ENCODE peak calls at places on chromosomes 5 and 9, in four cellular contexts. Q is AG09319, B is uterus, M is progenitor cell of endocrine pancreas. K is an unnamed sample.

GRCh38 chr9:96388144-96388543 is 4.6 kb upstream of the SLC35D2 start:
- DNase-seq in Q (no peak), B (no peak), M (no peak), K (no peak)

GRCh38 chr9:100590481-100590880 is 12.6 kb downstream of the CAVIN4 start:
- DNase-seq in M (no peak), Q (no peak), B (no peak), K (no peak)

GRCh38 chr9:37621299-37621934 is 29.0 kb upstream of the TOMM5 start:
- DNase-seq in Q (no peak), M (no peak), B (no peak), K (peak; percentile 37)

GRCh38 chr9:89497181-89497963 is 541 bp downstream of the SEMA4D start:
- DNase-seq in M (no peak), B (no peak), Q (no peak), K (peak; percentile 30)

GRCh38 chr5:141945511-141946024 is 12.4 kb downstream of the PCDH12 start:
- DNase-seq in Q (no peak), B (no peak), M (no peak), K (peak; percentile 26)

GRCh38 chr9:126894052-126894603 is 20.5 kb upstream of the RALGPS1 start:
- DNase-seq in B (no peak), M (no peak), Q (no peak), K (no peak)

GRCh38 chr5:56527174-56527573 is 288.2 kb upstream of the MAP3K1 start:
- DNase-seq in M (no peak), B (no peak), Q (no peak), K (no peak)

GRCh38 chr9:134056483-134057310 is 11.1 kb downstream of the BRD3 start:
- DNase-seq in Q (no peak), B (peak; percentile 11), M (no peak), K (peak; percentile 22)

GRCh38 chr5:171419663-171420428 is 399 bp downstream of the FGF18 start:
- DNase-seq in M (no peak), B (no peak), Q (no peak), K (peak; percentile 71)

GRCh38 chr5:123262275-123262823 is 160.9 kb downstream of the CEP120 start:
- DNase-seq in M (no peak), B (peak; percentile 17), Q (no peak), K (no peak)

GRCh38 chr5:31104775-31105174 is 88.7 kb upstream of the CDH6 start:
- DNase-seq in B (no peak), M (no peak), Q (no peak), K (no peak)

GRCh38 chr5:127306647-127307046 is 16.1 kb downstream of the MEGF10 start:
- DNase-seq in M (no peak), B (no peak), Q (no peak), K (no peak)

GRCh38 chr5:3380689-3381088 is 214.9 kb upstream of the IRX1 start:
- DNase-seq in Q (no peak), B (no peak), M (no peak), K (no peak)

GRCh38 chr5:125311743-125312142 is 565.3 kb upstream of the ZNF608 start:
- DNase-seq in Q (peak; percentile 38), B (no peak), M (no peak), K (no peak)

GRCh38 chr9:137229903-137230719 is 590 bp upstream of the SLC34A3 start:
- DNase-seq in Q (no peak), M (no peak), B (no peak), K (no peak)

GRCh38 chr9:121622842-121623203 is 28.6 kb upstream of the DAB2IP start:
- DNase-seq in B (no peak), M (no peak), Q (no peak), K (no peak)

GRCh38 chr9:93295031-93295430 is 111.1 kb downstream of the WNK2 start:
- DNase-seq in M (no peak), B (peak; percentile 56), Q (no peak), K (no peak)

GRCh38 chr5:132459031-132459982 is 31.3 kb downstream of the IRF1 start:
- DNase-seq in B (no peak), Q (no peak), M (no peak), K (peak; percentile 60)

GRCh38 chr5:95826949-95827595 is 4.5 kb upstream of the GLRX start:
- DNase-seq in B (no peak), Q (no peak), M (no peak), K (no peak)

GRCh38 chr5:81854485-81854884 is 103.6 kb upstream of the SSBP2 start:
- DNase-seq in Q (no peak), B (no peak), M (no peak), K (no peak)

GRCh38 chr9:128554155-128554862 is 1.9 kb downstream of the SPTAN1 start:
- DNase-seq in M (no peak), B (peak; percentile 76), Q (peak; percentile 60), K (no peak)

GRCh38 chr9:86096382-86096781 is 3.0 kb downstream of the GOLM1 start:
- DNase-seq in Q (no peak), B (no peak), M (no peak), K (no peak)

GRCh38 chr5:61768692-61769281 is 436.7 kb downstream of the ZSWIM6 start:
- DNase-seq in Q (no peak), M (peak; percentile 20), B (no peak), K (no peak)
- TF ChIP-seq CTCF in Q (peak; percentile 44), M (peak; percentile 85), B (no peak), K (peak; percentile 47)

GRCh38 chr9:82466616-82467251 is 478.2 kb downstream of the SPATA31D1 start:
- DNase-seq in B (no peak), Q (no peak), M (peak; percentile 11), K (peak; percentile 75)
- TF ChIP-seq CTCF in B (no peak), Q (peak; percentile 66), M (peak; percentile 59), K (peak; percentile 63)

DNA sequence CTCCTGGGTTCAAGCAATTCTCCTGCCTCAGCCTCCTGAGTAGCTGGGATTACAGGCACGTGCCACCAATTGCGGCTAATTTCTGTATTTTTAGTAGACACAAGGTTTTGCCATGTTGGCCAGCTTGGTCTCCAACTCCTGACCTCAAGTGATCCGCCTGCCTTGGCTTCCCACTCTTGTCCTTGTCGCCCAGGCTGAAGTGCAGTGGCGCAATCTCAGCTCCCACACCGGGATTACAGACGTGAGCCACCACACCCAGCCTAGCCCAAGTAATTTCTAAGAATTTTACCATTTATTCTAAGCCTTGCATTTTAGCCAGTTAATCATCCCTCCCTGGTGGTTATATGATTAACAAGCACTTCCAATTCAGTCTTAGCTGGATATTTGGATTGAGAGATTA is 11.0 kb downstream of the NAIP start:
- DNase-seq in M (no peak), B (no peak), Q (no peak), K (no peak)
- TF ChIP-seq CTCF in M (no peak), B (no peak), Q (no peak), K (no peak)

DNA sequence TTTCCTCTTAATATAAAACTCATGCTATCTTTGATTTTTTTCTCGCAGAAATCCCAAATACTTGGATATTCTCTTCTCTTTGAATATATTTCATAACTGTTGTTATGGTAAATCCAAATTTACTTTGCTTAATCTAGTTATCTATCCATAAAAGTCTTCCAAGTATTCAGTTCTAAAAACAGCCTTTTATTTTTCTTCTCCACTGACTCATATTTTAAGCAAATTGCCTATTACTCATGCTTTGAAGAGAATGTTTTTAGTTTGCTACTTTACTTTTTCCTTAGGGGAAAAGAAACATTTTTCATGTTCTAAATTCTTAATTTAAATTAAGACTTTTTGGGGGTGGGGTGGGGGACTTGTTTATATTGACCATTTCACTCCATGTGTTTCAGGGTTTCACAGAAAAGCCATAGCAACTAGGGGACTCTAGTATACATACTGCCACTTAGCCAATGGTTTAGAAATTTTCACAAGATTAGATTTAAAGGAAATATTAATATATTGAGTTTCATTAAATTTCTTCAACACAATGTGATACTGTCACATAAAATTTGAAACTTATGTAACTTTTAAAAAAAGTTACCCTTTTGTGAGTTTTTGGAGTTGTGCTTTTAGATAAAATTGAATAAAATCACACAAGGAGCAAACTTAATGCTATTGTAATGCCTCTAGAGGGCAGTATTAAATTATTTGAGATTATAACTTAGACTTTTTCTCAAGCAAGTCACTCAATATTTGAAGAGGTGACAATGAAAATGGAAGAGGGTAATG is 545.8 kb upstream of the ARRDC3 start:
- DNase-seq in Q (no peak), M (no peak), B (no peak), K (no peak)
- TF ChIP-seq CTCF in Q (peak; percentile 48), M (peak; percentile 71), B (peak; percentile 27), K (peak; percentile 73)

DNA sequence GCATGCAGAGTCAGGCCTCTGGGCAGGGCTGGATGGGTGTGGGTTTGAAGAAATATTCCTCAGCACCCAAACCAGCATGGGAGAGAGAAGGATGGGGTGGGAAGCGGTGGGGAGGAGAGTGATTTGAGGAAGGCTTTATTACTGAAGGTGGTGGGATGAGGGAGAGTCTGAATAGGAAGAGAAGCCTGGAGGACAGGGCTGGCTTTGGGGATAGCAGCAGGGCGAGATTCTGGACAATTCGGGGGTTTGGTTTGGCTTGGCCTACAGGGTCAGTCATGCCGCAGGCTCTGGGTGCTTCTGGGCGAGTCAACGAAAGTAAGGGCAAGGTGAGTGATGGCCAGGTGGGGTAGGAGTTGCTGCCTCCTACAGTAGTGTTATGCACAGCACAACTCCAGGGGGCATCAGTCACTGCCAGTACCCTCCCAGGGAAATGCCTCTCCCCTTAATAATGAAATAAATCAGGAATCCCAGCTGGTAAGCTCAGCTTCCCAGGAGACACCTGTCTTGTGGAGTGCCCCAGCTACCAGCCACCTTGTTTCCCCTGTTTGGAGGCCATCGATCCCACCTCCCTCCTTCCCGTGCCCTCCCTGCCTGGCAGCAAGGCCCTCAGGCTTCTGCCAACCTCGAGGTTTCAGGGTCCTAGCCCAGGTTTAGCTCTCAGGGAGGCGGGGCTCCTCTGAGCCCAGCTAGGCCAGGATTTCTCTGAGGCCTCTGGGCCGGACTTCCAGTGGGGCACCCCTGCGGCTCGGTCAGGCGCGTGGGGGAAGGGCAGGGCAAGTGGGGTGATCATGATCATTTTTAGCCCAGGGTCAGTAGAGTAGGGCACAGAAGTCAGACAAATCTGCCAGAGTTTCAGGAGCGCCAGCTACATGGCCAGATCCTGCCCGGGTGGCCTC is 741 bp upstream of the NKX2-5 start:
- DNase-seq in M (no peak), B (no peak), Q (no peak), K (no peak)
- TF ChIP-seq CTCF in M (no peak), B (no peak), Q (no peak), K (no peak)